ENCODE peak calls at places on chromosomes 6 and 20, in five cellular contexts. N, M, Z, G and E are unnamed samples.

GRCh38 chr6:155418017-155418749 is 37.5 kb downstream of the NOX3 start:
- DNase-seq in N (peak), M (peak), Z (peak), G (no peak), E (peak)

GRCh38 chr6:74510878-74511277 is 695.0 kb downstream of the COL12A1 start:
- DNase-seq in N (peak), M (peak), Z (peak), G (no peak), E (no peak)

GRCh38 chr6:161482517-161482903 is 208.6 kb upstream of the AGPAT4 start:
- DNase-seq in N (no peak), M (no peak), Z (no peak), G (no peak), E (no peak)

GRCh38 chr6:30742316-30743098 is at the start of gene FLOT1:
- DNase-seq in N (peak), M (peak), Z (peak), G (peak), E (no peak)

GRCh38 chr6:33988121-33989015 is 157.5 kb downstream of the GRM4 start:
- DNase-seq in N (no peak), M (no peak), Z (no peak), G (no peak), E (no peak)

GRCh38 chr6:40325791-40326190 is 261.4 kb downstream of the LRFN2 start:
- DNase-seq in N (no peak), M (no peak), Z (no peak), G (no peak), E (no peak)

GRCh38 chr20:18001131-18001921 is 32.5 kb downstream of the MGME1 start:
- DNase-seq in N (peak), M (peak), Z (peak), G (no peak), E (no peak)

GRCh38 chr20:53866787-53867740 is 203.3 kb downstream of the BCAS1 start:
- DNase-seq in N (peak), M (no peak), Z (no peak), G (no peak), E (no peak)

GRCh38 chr6:163118941-163119340 is 295.6 kb upstream of the QKI start:
- DNase-seq in N (no peak), M (no peak), Z (no peak), G (no peak), E (no peak)

GRCh38 chr6:155188707-155189496 is 74.9 kb upstream of the CLDN20 start:
- DNase-seq in N (peak), M (peak), Z (peak), G (no peak), E (peak)

GRCh38 chr6:7959453-7959852 is 48.9 kb upstream of the TXNDC5 start:
- DNase-seq in N (no peak), M (no peak), Z (no peak), G (no peak), E (no peak)

GRCh38 chr6:125793280-125793679 is 2.5 kb downstream of the NCOA7 start:
- DNase-seq in N (no peak), M (no peak), Z (no peak), G (no peak), E (no peak)
- H3K27ac ChIP-seq in N (no peak), M (no peak), Z (no peak), G (no peak), E (no peak)

DNA sequence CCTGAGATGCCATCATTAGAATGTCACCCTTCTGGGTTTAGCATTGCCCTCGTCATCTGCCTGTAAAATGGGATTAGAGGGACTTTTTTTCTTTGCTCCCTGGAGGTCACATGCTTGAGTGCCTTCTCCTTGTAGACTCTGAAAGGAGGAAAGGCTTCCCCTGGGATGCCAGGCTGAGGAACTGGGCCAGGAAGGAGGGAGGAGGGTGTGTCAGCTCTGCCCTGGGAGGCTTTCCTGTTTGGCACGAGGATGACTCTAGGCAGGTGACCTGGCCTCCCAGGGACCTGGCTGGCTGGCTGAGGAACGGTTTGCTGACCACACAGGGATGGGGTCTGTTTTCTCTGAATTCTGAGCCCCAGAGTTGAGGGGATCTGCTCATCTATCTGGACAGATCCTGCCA is 137.9 kb upstream of the RNF24 start:
- DNase-seq in N (peak), M (no peak), Z (no peak), G (no peak), E (no peak)
- TF ChIP-seq EZH2 in N (no peak), M (no peak), Z (no peak), G (no peak), E (no peak)

GRCh38 chr20:63178889-63179751 is 36.8 kb downstream of the YTHDF1 start:
- DNase-seq in N (peak), M (no peak), Z (no peak), G (peak), E (no peak)
- H3K4me3 ChIP-seq in N (no peak), M (no peak), Z (no peak), G (no peak), E (no peak)

DNA sequence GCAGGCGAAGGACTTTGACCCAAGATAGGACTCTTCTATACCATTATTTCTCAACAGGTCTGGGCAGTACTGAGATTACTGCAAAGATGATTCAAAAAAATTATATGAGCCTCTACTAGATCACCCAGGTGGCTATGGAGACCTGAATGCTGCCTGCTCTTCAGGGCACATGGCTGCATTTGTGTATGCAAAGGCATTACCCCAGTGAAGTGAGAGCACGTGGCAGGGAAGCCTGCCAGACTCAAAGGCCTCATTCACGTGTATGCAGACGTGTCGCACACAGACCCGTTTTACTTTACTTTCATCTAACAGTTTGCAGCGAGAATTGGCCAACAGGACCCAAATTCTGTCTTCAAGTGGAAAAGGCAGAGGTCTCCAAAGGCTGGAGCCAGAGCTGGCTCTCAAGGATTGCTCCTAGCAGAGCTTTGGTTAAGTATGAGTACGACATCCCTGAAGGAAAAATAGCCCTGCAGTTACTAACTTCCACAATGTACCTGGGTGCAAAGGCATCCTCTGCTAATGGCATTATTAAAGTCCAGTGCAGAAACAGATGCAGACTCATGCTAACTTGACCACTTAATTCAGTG is 113.8 kb upstream of the ARMC2 start:
- DNase-seq in N (no peak), M (no peak), Z (no peak), G (no peak), E (no peak)
- H3K27ac ChIP-seq in N (no peak), M (no peak), Z (no peak), G (no peak), E (no peak)

GRCh38 chr20:62707981-62708521 is 585 bp upstream of the NTSR1 start:
- DNase-seq in N (no peak), M (no peak), Z (no peak), G (peak), E (no peak)
- TF ChIP-seq EZH2 in N (peak), M (no peak), Z (peak), G (no peak), E (no peak)

GRCh38 chr20:24949756-24950127 is 673 bp downstream of the CST7 start:
- DNase-seq in N (no peak), M (no peak), Z (no peak), G (no peak), E (no peak)
- H3K4me3 ChIP-seq in N (no peak), M (no peak), Z (no peak), G (no peak), E (no peak)

GRCh38 chr6:52303178-52303577 is 18.6 kb upstream of the MCM3 start:
- DNase-seq in N (no peak), M (no peak), Z (no peak), G (no peak), E (no peak)
- H3K27ac ChIP-seq in N (no peak), M (no peak), Z (no peak), G (no peak), E (no peak)